ENCODE peak calls at places on chromosomes 5 and 9, in eight cellular contexts. U, I, C, Q, R, S, E and X are unnamed samples.

GRCh38 chr5:161676109-161676508 is 9.4 kb upstream of the GABRA6 start:
- DNase-seq in U (no peak), I (no peak), C (no peak), Q (peak), R (no peak), S (peak), E (no peak), X (no peak)

GRCh38 chr9:3385871-3386270 is 139.9 kb downstream of the RFX3 start:
- DNase-seq in U (no peak), I (peak), C (no peak), Q (no peak), R (no peak), S (no peak), E (no peak), X (no peak)

GRCh38 chr5:171601266-171601881 is 181.9 kb downstream of the FGF18 start:
- DNase-seq in U (no peak), I (peak), C (no peak), Q (peak), R (no peak), S (no peak), E (no peak), X (peak)

GRCh38 chr9:5263568-5264218 is 32.5 kb downstream of the INSL4 start:
- DNase-seq in U (no peak), I (no peak), C (no peak), Q (no peak), R (no peak), S (peak), E (no peak), X (no peak)

GRCh38 chr9:81535542-81536241 is 153.7 kb downstream of the TLE1 start:
- DNase-seq in U (no peak), I (no peak), C (peak), Q (no peak), R (no peak), S (no peak), E (no peak), X (no peak)

GRCh38 chr5:59186623-59187022 is 603.7 kb downstream of the RAB3C start:
- DNase-seq in U (no peak), I (no peak), C (no peak), Q (no peak), R (no peak), S (no peak), E (no peak), X (no peak)

GRCh38 chr5:130963798-130964197 is 201.3 kb downstream of the HINT1 start:
- DNase-seq in U (no peak), I (no peak), C (peak), Q (no peak), R (no peak), S (peak), E (no peak), X (no peak)

GRCh38 chr5:171637811-171638210 is 147.8 kb upstream of the SMIM23 start:
- DNase-seq in U (no peak), I (no peak), C (no peak), Q (no peak), R (no peak), S (no peak), E (no peak), X (no peak)

GRCh38 chr5:159503236-159503635 is 172.9 kb upstream of the IL12B start:
- DNase-seq in U (no peak), I (no peak), C (peak), Q (no peak), R (no peak), S (no peak), E (no peak), X (no peak)

GRCh38 chr9:102135768-102136167 is 397.3 kb upstream of the GRIN3A start:
- DNase-seq in U (no peak), I (no peak), C (no peak), Q (no peak), R (no peak), S (no peak), E (no peak), X (no peak)

GRCh38 chr5:36692791-36693763 is 86.7 kb downstream of the SLC1A3 start:
- DNase-seq in U (no peak), I (peak), C (peak), Q (peak), R (peak), S (peak), E (peak), X (peak)

GRCh38 chr9:132008184-132008781 is 71.4 kb downstream of the MED27 start:
- DNase-seq in U (no peak), I (no peak), C (peak), Q (no peak), R (no peak), S (peak), E (no peak), X (no peak)

GRCh38 chr5:154899107-154899816 is 38.7 kb downstream of the GEMIN5 start:
- DNase-seq in U (no peak), I (no peak), C (no peak), Q (no peak), R (peak), S (no peak), E (no peak), X (no peak)

GRCh38 chr9:121656941-121657340 is 5.5 kb downstream of the DAB2IP start:
- DNase-seq in U (no peak), I (no peak), C (no peak), Q (no peak), R (no peak), S (no peak), E (no peak), X (no peak)

GRCh38 chr5:129771058-129771838 is 23.4 kb downstream of the MINAR2 start:
- DNase-seq in U (peak), I (peak), C (peak), Q (peak), R (no peak), S (peak), E (peak), X (no peak)